ENCODE peak calls at places on chromosomes 7 and 10, in nine cellular contexts. F is ascending aorta, S is mesothelial cell of epicardium, K is fibroblast of the aortic adventitia, C is WERI-Rb-1, O is NB4, T is endothelial cell, I is sigmoid colon, U is fibroblast of mammary gland. Y is an unnamed sample.
A peak's percentile ranks its signal among the peaks of the same experiment; 100 is the strongest.

GRCh38 chr7:94307399-94308048 is 87.2 kb upstream of the COL1A2 start:
- DNase-seq in T (no peak), S (no peak), U (no peak), K (no peak), F (no peak), C (no peak), I (no peak), O (no peak), Y (no peak)

GRCh38 chr7:28685291-28685659 is 272.9 kb downstream of the TRIL start:
- DNase-seq in T (no peak), C (no peak), U (no peak), O (peak; percentile 14), I (peak; percentile 73), S (no peak), F (peak; percentile 72), K (no peak), Y (peak; percentile 23)

GRCh38 chr7:27104244-27105149 is 2.0 kb upstream of the HOXA2 start:
- DNase-seq in F (peak; percentile 61), O (no peak), C (no peak), I (no peak), K (peak; percentile 88), U (peak; percentile 57), T (no peak), S (no peak), Y (peak; percentile 92)

GRCh38 chr7:49773939-49774458 is 561 bp downstream of the VWC2 start:
- DNase-seq in U (no peak), I (no peak), K (no peak), O (no peak), F (no peak), S (no peak), T (peak; percentile 17), C (no peak), Y (peak; percentile 74)

GRCh38 chr7:128176696-128177095 is 64.4 kb upstream of the LEP start:
- DNase-seq in K (peak; percentile 17), U (no peak), F (peak; percentile 22), S (no peak), I (no peak), O (no peak), T (no peak), C (no peak), Y (peak; percentile 78)

GRCh38 chr7:28062197-28062988 is 118.2 kb downstream of the JAZF1 start:
- DNase-seq in K (peak; percentile 64), U (peak; percentile 71), T (peak; percentile 77), C (peak; percentile 68), I (peak; percentile 90), S (peak; percentile 53), O (peak; percentile 97), F (peak; percentile 79), Y (peak; percentile 64)

GRCh38 chr10:70528726-70529362 is 50.3 kb downstream of the PALD1 start:
- DNase-seq in U (peak; percentile 57), I (no peak), S (no peak), O (peak; percentile 47), K (peak; percentile 58), F (no peak), C (peak; percentile 41), T (no peak), Y (peak; percentile 92)

GRCh38 chr10:95363303-95363912 is 72.6 kb upstream of the PDLIM1 start:
- DNase-seq in S (no peak), F (no peak), T (peak; percentile 54), C (peak; percentile 54), O (peak; percentile 69), U (peak; percentile 79), I (no peak), K (peak; percentile 83), Y (peak; percentile 81)

GRCh38 chr7:47787249-47788069 is 160.8 kb downstream of the PKD1L1 start:
- DNase-seq in F (no peak), K (no peak), C (no peak), I (no peak), S (peak; percentile 26), U (no peak), O (peak; percentile 15), T (no peak), Y (no peak)

GRCh38 chr10:510415-510881 is 179.0 kb downstream of the DIP2C start:
- DNase-seq in O (no peak), I (peak; percentile 90), F (peak; percentile 60), U (peak; percentile 38), T (no peak), S (no peak), C (no peak), K (peak; percentile 60), Y (peak; percentile 49)

GRCh38 chr7:31603076-31603475 is 83.9 kb upstream of the PPP1R17 start:
- DNase-seq in I (no peak), S (no peak), F (no peak), O (no peak), C (no peak), T (no peak), U (peak; percentile 1), K (no peak), Y (no peak)

GRCh38 chr7:44587843-44588711 is 6.0 kb upstream of the TMED4 start:
- DNase-seq in T (peak; percentile 21), C (peak; percentile 36), U (peak; percentile 73), I (no peak), O (peak; percentile 83), F (no peak), K (peak; percentile 83), S (no peak), Y (peak; percentile 76)

GRCh38 chr10:43396061-43396927 is 12.7 kb downstream of the HNRNPF start:
- DNase-seq in I (peak; percentile 91), C (peak; percentile 88), T (peak; percentile 80), F (peak; percentile 87), O (peak; percentile 87), K (peak; percentile 64), U (peak; percentile 54), S (peak; percentile 78), Y (peak; percentile 95)

GRCh38 chr7:88465586-88465985 is 158.9 kb upstream of the STEAP4 start:
- DNase-seq in U (peak; percentile 18), I (no peak), T (no peak), S (no peak), C (no peak), F (no peak), K (no peak), O (no peak), Y (no peak)

GRCh38 chr7:88458931-88459330 is 152.2 kb upstream of the STEAP4 start:
- DNase-seq in I (no peak), O (no peak), S (no peak), F (no peak), C (no peak), K (no peak), T (no peak), U (no peak), Y (no peak)

DNA sequence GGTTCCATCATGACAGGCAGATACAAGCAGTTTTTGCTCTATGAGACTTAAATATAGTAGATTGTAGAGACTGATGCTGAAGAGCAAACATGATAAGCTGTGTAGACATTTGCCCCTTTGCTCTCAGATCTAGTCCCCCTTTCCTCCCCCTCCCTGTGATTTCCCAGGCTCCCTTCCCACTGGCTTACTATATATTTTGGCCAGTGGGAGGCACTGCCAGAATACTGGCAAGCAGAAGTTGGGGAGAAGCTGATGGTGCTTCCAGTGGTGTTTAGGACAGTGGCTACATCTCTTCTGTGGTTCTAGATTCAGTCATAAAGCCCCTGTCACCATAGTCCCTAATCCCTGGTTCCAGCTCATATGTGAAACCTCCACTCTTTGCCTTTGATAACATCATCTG is 156.1 kb upstream of the STEAP4 start:
- DNase-seq in O (no peak), K (no peak), U (no peak), F (no peak), S (no peak), T (no peak), I (no peak), C (no peak), Y (no peak)
- TF ChIP-seq CTCF in O (no peak), K (no peak), U (no peak), F (no peak), S (no peak), T (no peak), I (no peak), C (no peak), Y (no peak)

DNA sequence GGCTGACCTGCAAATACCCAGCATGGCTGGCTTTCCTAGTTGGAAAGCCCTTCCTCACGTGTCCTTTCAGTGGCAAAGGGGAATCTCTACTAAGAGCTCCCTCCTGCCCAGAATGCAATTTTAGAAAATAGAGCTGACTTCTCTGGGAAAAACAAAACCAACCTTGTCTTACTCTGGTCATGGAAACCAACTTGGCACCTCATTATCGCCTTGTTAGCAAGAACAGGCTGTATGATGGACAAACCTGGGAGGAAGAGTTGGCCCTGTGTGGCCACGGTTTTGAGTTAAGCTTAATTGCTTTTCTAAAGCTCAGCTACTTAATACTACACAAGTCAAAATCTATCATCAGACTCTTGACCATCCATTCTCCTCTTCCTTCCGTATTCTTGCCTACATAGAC is 94.1 kb upstream of the PDCD4 start:
- DNase-seq in C (no peak), F (no peak), O (no peak), S (no peak), U (no peak), K (no peak), T (no peak), I (no peak), Y (no peak)
- TF ChIP-seq CTCF in C (no peak), F (no peak), O (no peak), S (no peak), U (no peak), K (no peak), T (no peak), I (no peak), Y (no peak)

DNA sequence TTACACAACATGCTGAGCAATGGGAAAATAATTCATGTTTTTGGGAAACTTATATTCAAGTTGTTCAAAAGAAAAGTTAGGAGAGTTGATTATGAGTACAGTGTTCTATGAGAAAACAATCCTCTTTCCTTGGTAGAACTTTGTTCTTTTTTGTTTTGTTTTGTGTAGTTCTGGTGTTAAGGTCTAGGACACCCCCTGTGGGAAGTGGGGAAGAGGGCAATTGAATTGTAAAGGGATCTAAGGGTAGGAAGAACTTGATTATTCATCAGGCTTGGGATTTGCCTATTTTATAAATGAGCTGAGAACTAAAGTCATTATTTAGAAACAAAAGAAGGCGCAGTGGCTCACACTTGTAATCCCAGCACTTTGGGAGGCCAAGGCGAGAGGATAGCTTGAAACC is 25.9 kb upstream of the CDK13 start:
- DNase-seq in C (no peak), U (no peak), F (no peak), I (no peak), T (no peak), O (no peak), S (no peak), K (no peak), Y (no peak)
- TF ChIP-seq CTCF in C (no peak), U (no peak), F (no peak), I (no peak), T (no peak), O (no peak), S (no peak), K (no peak), Y (no peak)

GRCh38 chr10:132962623-132963429 is 20.5 kb upstream of the CFAP46 start:
- DNase-seq in I (no peak), C (no peak), S (no peak), T (no peak), K (peak; percentile 68), F (no peak), U (peak; percentile 11), O (no peak), Y (peak; percentile 90)

GRCh38 chr10:132967540-132967939 is 25.2 kb upstream of the CFAP46 start:
- DNase-seq in F (no peak), T (no peak), I (peak; percentile 39), C (no peak), K (no peak), O (no peak), U (no peak), S (no peak), Y (no peak)

GRCh38 chr10:132963430-132963960 is 21.1 kb upstream of the CFAP46 start:
- DNase-seq in O (no peak), F (no peak), S (no peak), C (no peak), I (peak; percentile 57), U (no peak), K (no peak), T (no peak), Y (no peak)

GRCh38 chr10:132964231-132964630 is 21.9 kb upstream of the CFAP46 start:
- DNase-seq in I (peak; percentile 42), F (no peak), T (no peak), O (no peak), C (no peak), K (no peak), S (no peak), U (no peak), Y (no peak)

GRCh38 chr10:132965411-132966057 is 23.2 kb upstream of the CFAP46 start:
- DNase-seq in F (no peak), I (no peak), T (no peak), U (no peak), O (no peak), K (no peak), C (no peak), S (no peak), Y (peak; percentile 38)
- TF ChIP-seq CTCF in F (no peak), I (no peak), T (no peak), U (no peak), O (no peak), K (no peak), C (no peak), S (no peak), Y (no peak)